ENCODE peak calls at places on chromosomes 7 and 10, in seven cellular contexts. One of them, this sample, is unnamed.

GRCh38 chr10:25018703-25019102 is 2.3 kb downstream of the THNSL1 start:
- DNase-seq in CD8-positive, alpha-beta T cell: no peak
- DNase-seq in OCI-LY7: no peak
- DNase-seq in dorsolateral prefrontal cortex: no peak
- DNase-seq in testis: no peak
- DNase-seq in fibroblast of pulmonary artery: no peak
- DNase-seq in astrocyte of the spinal cord: no peak
- DNase-seq in this sample: no peak

GRCh38 chr10:100479059-100479458 is 16.2 kb downstream of the WNT8B start:
- DNase-seq in OCI-LY7: no peak
- DNase-seq in testis: no peak
- DNase-seq in CD8-positive, alpha-beta T cell: no peak
- DNase-seq in astrocyte of the spinal cord: no peak
- DNase-seq in dorsolateral prefrontal cortex: no peak
- DNase-seq in fibroblast of pulmonary artery: no peak
- DNase-seq in this sample: no peak

GRCh38 chr10:132918617-132919373 is 23.6 kb downstream of the CFAP46 start:
- DNase-seq in testis: no peak
- DNase-seq in dorsolateral prefrontal cortex: peak
- DNase-seq in astrocyte of the spinal cord: no peak
- DNase-seq in fibroblast of pulmonary artery: no peak
- DNase-seq in CD8-positive, alpha-beta T cell: no peak
- DNase-seq in OCI-LY7: no peak
- DNase-seq in this sample: no peak

GRCh38 chr10:6617319-6618076 is 37.4 kb upstream of the PRKCQ start:
- DNase-seq in fibroblast of pulmonary artery: no peak
- DNase-seq in dorsolateral prefrontal cortex: no peak
- DNase-seq in astrocyte of the spinal cord: no peak
- DNase-seq in testis: no peak
- DNase-seq in OCI-LY7: no peak
- DNase-seq in CD8-positive, alpha-beta T cell: no peak
- DNase-seq in this sample: no peak

GRCh38 chr10:11218395-11218794 is 200.7 kb downstream of the CELF2 start:
- DNase-seq in astrocyte of the spinal cord: no peak
- DNase-seq in fibroblast of pulmonary artery: no peak
- DNase-seq in dorsolateral prefrontal cortex: no peak
- DNase-seq in testis: no peak
- DNase-seq in CD8-positive, alpha-beta T cell: no peak
- DNase-seq in OCI-LY7: no peak
- DNase-seq in this sample: no peak

GRCh38 chr10:847868-848267 is 83.6 kb downstream of the LARP4B start:
- DNase-seq in testis: no peak
- DNase-seq in OCI-LY7: no peak
- DNase-seq in CD8-positive, alpha-beta T cell: no peak
- DNase-seq in astrocyte of the spinal cord: no peak
- DNase-seq in fibroblast of pulmonary artery: peak
- DNase-seq in dorsolateral prefrontal cortex: no peak
- DNase-seq in this sample: no peak

GRCh38 chr7:371779-372545 is 82.0 kb downstream of the FOXL3 start:
- DNase-seq in CD8-positive, alpha-beta T cell: no peak
- DNase-seq in testis: no peak
- DNase-seq in OCI-LY7: no peak
- DNase-seq in astrocyte of the spinal cord: no peak
- DNase-seq in dorsolateral prefrontal cortex: peak
- DNase-seq in fibroblast of pulmonary artery: no peak
- DNase-seq in this sample: no peak

GRCh38 chr7:94295805-94296204 is 98.9 kb upstream of the COL1A2 start:
- DNase-seq in CD8-positive, alpha-beta T cell: no peak
- DNase-seq in astrocyte of the spinal cord: peak
- DNase-seq in dorsolateral prefrontal cortex: no peak
- DNase-seq in OCI-LY7: no peak
- DNase-seq in fibroblast of pulmonary artery: peak
- DNase-seq in testis: peak
- DNase-seq in this sample: peak

GRCh38 chr10:58785354-58785753 is 272.7 kb downstream of the BICC1 start:
- DNase-seq in testis: no peak
- DNase-seq in dorsolateral prefrontal cortex: no peak
- DNase-seq in OCI-LY7: no peak
- DNase-seq in CD8-positive, alpha-beta T cell: no peak
- DNase-seq in astrocyte of the spinal cord: no peak
- DNase-seq in fibroblast of pulmonary artery: no peak
- DNase-seq in this sample: no peak

GRCh38 chr10:79001082-79001885 is 67.5 kb upstream of the ZMIZ1 start:
- DNase-seq in fibroblast of pulmonary artery: peak
- DNase-seq in CD8-positive, alpha-beta T cell: no peak
- DNase-seq in testis: no peak
- DNase-seq in astrocyte of the spinal cord: no peak
- DNase-seq in OCI-LY7: no peak
- DNase-seq in dorsolateral prefrontal cortex: no peak
- DNase-seq in this sample: no peak

GRCh38 chr10:1022413-1022812 is 3.2 kb downstream of the IDI2 start:
- DNase-seq in OCI-LY7: no peak
- DNase-seq in CD8-positive, alpha-beta T cell: no peak
- DNase-seq in fibroblast of pulmonary artery: no peak
- DNase-seq in dorsolateral prefrontal cortex: no peak
- DNase-seq in astrocyte of the spinal cord: no peak
- DNase-seq in testis: no peak
- DNase-seq in this sample: no peak

GRCh38 chr7:51187941-51188340 is 128.7 kb downstream of the COBL start:
- DNase-seq in dorsolateral prefrontal cortex: peak
- DNase-seq in fibroblast of pulmonary artery: no peak
- DNase-seq in OCI-LY7: no peak
- DNase-seq in astrocyte of the spinal cord: no peak
- DNase-seq in testis: peak
- DNase-seq in CD8-positive, alpha-beta T cell: no peak
- DNase-seq in this sample: no peak

GRCh38 chr7:21967500-21968099 is 21.9 kb upstream of the CDCA7L start:
- DNase-seq in dorsolateral prefrontal cortex: no peak
- DNase-seq in CD8-positive, alpha-beta T cell: peak
- DNase-seq in astrocyte of the spinal cord: peak
- DNase-seq in fibroblast of pulmonary artery: no peak
- DNase-seq in OCI-LY7: peak
- DNase-seq in testis: no peak
- DNase-seq in this sample: peak

GRCh38 chr10:78292250-78292986 is 258.8 kb downstream of the RPS24 start:
- DNase-seq in CD8-positive, alpha-beta T cell: no peak
- DNase-seq in OCI-LY7: no peak
- DNase-seq in testis: no peak
- DNase-seq in fibroblast of pulmonary artery: no peak
- DNase-seq in astrocyte of the spinal cord: no peak
- DNase-seq in dorsolateral prefrontal cortex: no peak
- DNase-seq in this sample: no peak

GRCh38 chr7:5647816-5648215 is 133.6 kb downstream of the RNF216 start:
- DNase-seq in testis: no peak
- DNase-seq in CD8-positive, alpha-beta T cell: no peak
- DNase-seq in dorsolateral prefrontal cortex: no peak
- DNase-seq in OCI-LY7: no peak
- DNase-seq in astrocyte of the spinal cord: no peak
- DNase-seq in fibroblast of pulmonary artery: no peak
- DNase-seq in this sample: no peak
- TF ChIP-seq CTCF in testis: no peak
- TF ChIP-seq CTCF in CD8-positive, alpha-beta T cell: no peak
- TF ChIP-seq CTCF in dorsolateral prefrontal cortex: no peak
- TF ChIP-seq CTCF in OCI-LY7: no peak
- TF ChIP-seq CTCF in astrocyte of the spinal cord: no peak
- TF ChIP-seq CTCF in fibroblast of pulmonary artery: no peak
- TF ChIP-seq CTCF in this sample: no peak

GRCh38 chr7:123750389-123751230 is 1.8 kb upstream of the WASL start:
- DNase-seq in astrocyte of the spinal cord: no peak
- DNase-seq in dorsolateral prefrontal cortex: no peak
- DNase-seq in OCI-LY7: no peak
- DNase-seq in fibroblast of pulmonary artery: no peak
- DNase-seq in CD8-positive, alpha-beta T cell: no peak
- DNase-seq in testis: no peak
- DNase-seq in this sample: no peak
- H3K4me3 ChIP-seq in astrocyte of the spinal cord: no peak
- H3K4me3 ChIP-seq in dorsolateral prefrontal cortex: peak
- H3K4me3 ChIP-seq in OCI-LY7: peak
- H3K4me3 ChIP-seq in fibroblast of pulmonary artery: peak
- H3K4me3 ChIP-seq in CD8-positive, alpha-beta T cell: no peak
- H3K4me3 ChIP-seq in testis: no peak
- H3K4me3 ChIP-seq in this sample: no peak

GRCh38 chr7:2566348-2566889 is 7.6 kb downstream of the IQCE start:
- DNase-seq in CD8-positive, alpha-beta T cell: no peak
- DNase-seq in OCI-LY7: no peak
- DNase-seq in testis: no peak
- DNase-seq in dorsolateral prefrontal cortex: no peak
- DNase-seq in fibroblast of pulmonary artery: no peak
- DNase-seq in astrocyte of the spinal cord: no peak
- DNase-seq in this sample: no peak

GRCh38 chr7:2566890-2567662 is 8.3 kb downstream of the IQCE start:
- DNase-seq in OCI-LY7: peak
- DNase-seq in CD8-positive, alpha-beta T cell: no peak
- DNase-seq in astrocyte of the spinal cord: peak
- DNase-seq in fibroblast of pulmonary artery: no peak
- DNase-seq in testis: no peak
- DNase-seq in dorsolateral prefrontal cortex: peak
- DNase-seq in this sample: no peak

GRCh38 chr7:2568521-2569223 is 9.9 kb downstream of the IQCE start:
- DNase-seq in CD8-positive, alpha-beta T cell: no peak
- DNase-seq in dorsolateral prefrontal cortex: no peak
- DNase-seq in fibroblast of pulmonary artery: no peak
- DNase-seq in astrocyte of the spinal cord: no peak
- DNase-seq in OCI-LY7: no peak
- DNase-seq in testis: no peak
- DNase-seq in this sample: no peak

GRCh38 chr7:2569421-2569820 is 10.6 kb downstream of the IQCE start:
- DNase-seq in OCI-LY7: no peak
- DNase-seq in testis: no peak
- DNase-seq in CD8-positive, alpha-beta T cell: no peak
- DNase-seq in dorsolateral prefrontal cortex: no peak
- DNase-seq in astrocyte of the spinal cord: no peak
- DNase-seq in fibroblast of pulmonary artery: no peak
- DNase-seq in this sample: no peak

DNA sequence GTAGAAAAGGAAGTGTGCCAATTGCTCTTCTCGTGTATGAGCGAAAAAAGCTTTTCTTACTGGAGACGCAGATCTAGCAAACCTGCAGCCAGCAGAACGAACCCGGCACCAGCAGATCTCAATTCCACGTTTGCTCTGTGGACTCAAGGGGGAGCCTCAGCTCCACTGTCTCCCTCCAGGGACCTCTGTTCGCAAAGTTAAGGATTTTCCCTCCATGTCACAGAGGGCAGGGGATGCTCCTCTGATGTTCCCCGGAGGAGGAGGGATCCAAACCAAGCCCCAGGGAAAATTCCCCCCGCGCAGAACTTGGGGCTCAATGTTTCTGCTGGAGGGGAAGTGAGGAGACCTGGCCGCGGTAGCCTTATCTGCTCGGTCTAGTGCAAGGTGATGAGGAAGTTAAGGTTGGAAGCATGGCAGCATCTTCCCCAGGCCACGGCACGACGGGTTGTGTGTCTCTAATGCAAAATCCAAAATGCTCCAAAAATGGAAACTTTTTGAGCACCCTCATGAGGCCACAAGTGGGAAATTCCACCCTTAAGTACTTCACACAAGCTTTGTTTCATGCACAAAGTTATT is 9.0 kb downstream of the IQCE start:
- DNase-seq in testis: peak
- DNase-seq in dorsolateral prefrontal cortex: peak
- DNase-seq in CD8-positive, alpha-beta T cell: no peak
- DNase-seq in astrocyte of the spinal cord: peak
- DNase-seq in OCI-LY7: peak
- DNase-seq in fibroblast of pulmonary artery: peak
- DNase-seq in this sample: peak
- TF ChIP-seq CTCF in testis: peak
- TF ChIP-seq CTCF in dorsolateral prefrontal cortex: peak
- TF ChIP-seq CTCF in CD8-positive, alpha-beta T cell: no peak
- TF ChIP-seq CTCF in astrocyte of the spinal cord: peak
- TF ChIP-seq CTCF in OCI-LY7: peak
- TF ChIP-seq CTCF in fibroblast of pulmonary artery: peak
- TF ChIP-seq CTCF in this sample: peak

GRCh38 chr10:9036711-9037204 is 982.3 kb downstream of the GATA3 start:
- DNase-seq in CD8-positive, alpha-beta T cell: no peak
- DNase-seq in testis: no peak
- DNase-seq in astrocyte of the spinal cord: no peak
- DNase-seq in OCI-LY7: no peak
- DNase-seq in fibroblast of pulmonary artery: no peak
- DNase-seq in dorsolateral prefrontal cortex: no peak
- DNase-seq in this sample: no peak
- H3K4me3 ChIP-seq in CD8-positive, alpha-beta T cell: no peak
- H3K4me3 ChIP-seq in testis: no peak
- H3K4me3 ChIP-seq in astrocyte of the spinal cord: no peak
- H3K4me3 ChIP-seq in OCI-LY7: no peak
- H3K4me3 ChIP-seq in fibroblast of pulmonary artery: no peak
- H3K4me3 ChIP-seq in dorsolateral prefrontal cortex: no peak
- H3K4me3 ChIP-seq in this sample: no peak

DNA sequence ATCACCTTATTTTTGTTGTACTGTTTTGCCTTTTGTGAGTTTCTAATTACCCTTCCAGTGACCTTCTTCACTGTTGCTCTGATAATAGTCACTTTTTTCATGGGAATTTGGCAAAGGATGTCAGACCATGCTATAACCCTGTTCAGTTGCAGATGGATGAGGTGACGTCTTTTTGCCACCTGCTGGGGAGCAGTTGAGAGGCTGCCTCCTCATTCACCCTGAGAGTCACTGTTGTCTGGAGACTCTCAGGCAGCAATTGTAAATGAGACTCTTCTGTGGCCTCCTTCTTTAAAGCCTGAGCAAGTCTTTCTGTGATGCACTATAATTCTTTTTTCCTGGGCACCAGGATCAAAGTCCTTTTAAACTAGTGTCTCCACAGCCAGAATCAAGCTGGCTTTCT is 345.1 kb downstream of the ARL4A start:
- DNase-seq in OCI-LY7: no peak
- DNase-seq in CD8-positive, alpha-beta T cell: no peak
- DNase-seq in testis: no peak
- DNase-seq in fibroblast of pulmonary artery: no peak
- DNase-seq in dorsolateral prefrontal cortex: no peak
- DNase-seq in astrocyte of the spinal cord: peak
- DNase-seq in this sample: no peak
- TF ChIP-seq CTCF in OCI-LY7: no peak
- TF ChIP-seq CTCF in CD8-positive, alpha-beta T cell: no peak
- TF ChIP-seq CTCF in testis: no peak
- TF ChIP-seq CTCF in fibroblast of pulmonary artery: no peak
- TF ChIP-seq CTCF in dorsolateral prefrontal cortex: no peak
- TF ChIP-seq CTCF in astrocyte of the spinal cord: no peak
- TF ChIP-seq CTCF in this sample: no peak

DNA sequence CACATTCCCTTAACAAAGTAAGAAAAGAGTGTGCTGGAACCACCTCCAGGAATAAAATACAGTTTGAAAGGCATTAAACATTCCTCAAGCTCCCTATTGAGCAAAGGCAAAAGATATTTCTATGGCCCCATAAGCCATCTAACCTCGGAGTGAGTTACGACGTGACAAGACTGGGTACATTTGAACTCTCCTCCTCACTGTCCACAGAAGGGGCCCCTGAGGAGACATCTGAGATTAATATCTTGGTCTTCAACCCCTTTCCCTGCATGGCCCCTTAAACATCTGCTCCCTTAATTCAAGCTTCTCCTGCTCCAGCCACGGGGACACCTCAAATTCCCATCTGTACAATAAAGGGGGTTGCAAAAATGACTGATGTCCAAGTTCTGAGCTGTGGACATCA is 526 bp downstream of the GIMAP1 start:
- DNase-seq in OCI-LY7: no peak
- DNase-seq in dorsolateral prefrontal cortex: no peak
- DNase-seq in CD8-positive, alpha-beta T cell: no peak
- DNase-seq in astrocyte of the spinal cord: no peak
- DNase-seq in testis: no peak
- DNase-seq in fibroblast of pulmonary artery: no peak
- DNase-seq in this sample: no peak
- H3K4me3 ChIP-seq in OCI-LY7: no peak
- H3K4me3 ChIP-seq in dorsolateral prefrontal cortex: peak
- H3K4me3 ChIP-seq in CD8-positive, alpha-beta T cell: peak
- H3K4me3 ChIP-seq in astrocyte of the spinal cord: no peak
- H3K4me3 ChIP-seq in testis: peak
- H3K4me3 ChIP-seq in fibroblast of pulmonary artery: no peak
- H3K4me3 ChIP-seq in this sample: no peak